ENCODE peak calls at places on chromosomes 11 and 22, in five cellular contexts. One of them, this sample, is unnamed.

GRCh38 chr22:18048441-18048898 is 24.1 kb upstream of the MICAL3 start:
- DNase-seq in coronary artery: no peak
- DNase-seq in BE2C: peak; percentile 22
- DNase-seq in uterus: no peak
- DNase-seq in K562: peak; percentile 48
- DNase-seq in this sample: no peak

GRCh38 chr22:36323855-36324331 is 63.9 kb downstream of the MYH9 start:
- DNase-seq in coronary artery: peak; percentile 93
- DNase-seq in BE2C: no peak
- DNase-seq in uterus: peak; percentile 57
- DNase-seq in K562: no peak
- DNase-seq in this sample: no peak

GRCh38 chr11:79236541-79236971 is 204.3 kb downstream of the TENM4 start:
- DNase-seq in coronary artery: no peak
- DNase-seq in BE2C: no peak
- DNase-seq in uterus: no peak
- DNase-seq in K562: no peak
- DNase-seq in this sample: no peak

GRCh38 chr11:114164546-114164945 is 105.0 kb downstream of the ZBTB16 start:
- DNase-seq in coronary artery: no peak
- DNase-seq in BE2C: no peak
- DNase-seq in uterus: no peak
- DNase-seq in K562: no peak
- DNase-seq in this sample: no peak

GRCh38 chr11:95716266-95716665 is 73.3 kb downstream of the FAM76B start:
- DNase-seq in coronary artery: no peak
- DNase-seq in BE2C: no peak
- DNase-seq in uterus: no peak
- DNase-seq in K562: no peak
- DNase-seq in this sample: peak; percentile 80

GRCh38 chr22:26516503-26516902 is 4.2 kb upstream of the TFIP11 start:
- DNase-seq in coronary artery: no peak
- DNase-seq in BE2C: no peak
- DNase-seq in uterus: no peak
- DNase-seq in K562: no peak
- DNase-seq in this sample: no peak

GRCh38 chr11:1501421-1502167 is 15.0 kb upstream of the MOB2 start:
- DNase-seq in coronary artery: no peak
- DNase-seq in BE2C: no peak
- DNase-seq in uterus: no peak
- DNase-seq in K562: no peak
- DNase-seq in this sample: no peak

GRCh38 chr22:37609240-37610152 is 862 bp downstream of the GGA1 start:
- DNase-seq in coronary artery: peak; percentile 78
- DNase-seq in BE2C: no peak
- DNase-seq in uterus: peak; percentile 31
- DNase-seq in K562: peak; percentile 75
- DNase-seq in this sample: peak; percentile 80

GRCh38 chr11:61698173-61698965 is 18.2 kb downstream of the DAGLA start:
- DNase-seq in coronary artery: no peak
- DNase-seq in BE2C: no peak
- DNase-seq in uterus: no peak
- DNase-seq in K562: no peak
- DNase-seq in this sample: peak; percentile 96

GRCh38 chr22:41367680-41368542 is 13.8 kb upstream of the TEF start:
- DNase-seq in coronary artery: no peak
- DNase-seq in BE2C: peak; percentile 49
- DNase-seq in uterus: peak; percentile 54
- DNase-seq in K562: no peak
- DNase-seq in this sample: no peak

DNA sequence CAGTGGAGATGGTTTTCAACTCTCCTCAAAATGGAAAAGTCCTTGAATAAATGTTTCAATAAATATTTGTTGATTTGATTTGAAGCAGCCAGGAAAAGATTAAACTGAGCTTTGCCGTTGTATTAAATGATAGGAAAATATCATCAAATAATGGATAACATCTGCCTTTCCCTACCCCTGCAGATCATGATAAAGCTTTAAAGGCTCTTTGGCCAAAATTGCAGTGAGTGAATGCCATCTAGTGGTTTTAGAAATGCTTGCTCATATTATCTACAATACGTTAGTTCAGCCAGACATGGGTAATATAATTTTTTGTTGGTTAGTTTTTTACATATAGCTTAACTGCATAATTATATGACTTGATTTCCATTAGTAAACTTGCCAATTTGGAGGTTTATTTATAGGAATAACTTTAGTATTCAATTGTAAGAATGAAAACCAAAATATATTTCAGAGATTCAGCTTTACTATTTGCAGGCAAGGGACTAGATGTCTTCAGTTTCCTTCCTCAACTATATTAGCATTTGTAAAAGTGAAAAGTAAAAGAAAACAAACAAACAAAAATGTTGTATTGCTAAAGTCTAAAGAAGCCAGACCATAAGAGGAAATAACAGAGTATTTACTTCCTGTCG is 159.2 kb downstream of the MSANTD4 start:
- DNase-seq in coronary artery: no peak
- DNase-seq in BE2C: no peak
- DNase-seq in uterus: no peak
- DNase-seq in K562: peak; percentile 6
- DNase-seq in this sample: peak; percentile 60
- TF ChIP-seq CTCF in coronary artery: peak; percentile 16
- TF ChIP-seq CTCF in BE2C: peak; percentile 79
- TF ChIP-seq CTCF in uterus: peak; percentile 26
- TF ChIP-seq CTCF in K562: no peak
- TF ChIP-seq CTCF in this sample: peak; percentile 34

GRCh38 chr11:123696183-123696582 is 41.8 kb upstream of the SCN3B start:
- DNase-seq in coronary artery: no peak
- DNase-seq in BE2C: no peak
- DNase-seq in uterus: no peak
- DNase-seq in K562: no peak
- DNase-seq in this sample: no peak
- TF ChIP-seq CTCF in coronary artery: no peak
- TF ChIP-seq CTCF in BE2C: peak; percentile 33
- TF ChIP-seq CTCF in uterus: no peak
- TF ChIP-seq CTCF in K562: no peak
- TF ChIP-seq CTCF in this sample: no peak

GRCh38 chr11:83093634-83094033 is 21.9 kb upstream of the RAB30 start:
- DNase-seq in coronary artery: no peak
- DNase-seq in BE2C: no peak
- DNase-seq in uterus: no peak
- DNase-seq in K562: no peak
- DNase-seq in this sample: no peak

GRCh38 chr11:83092488-83093384 is 21.0 kb upstream of the RAB30 start:
- DNase-seq in coronary artery: no peak
- DNase-seq in BE2C: peak; percentile 77
- DNase-seq in uterus: peak; percentile 74
- DNase-seq in K562: peak; percentile 19
- DNase-seq in this sample: no peak

GRCh38 chr11:83087035-83087434 is 15.3 kb upstream of the RAB30 start:
- DNase-seq in coronary artery: no peak
- DNase-seq in BE2C: no peak
- DNase-seq in uterus: no peak
- DNase-seq in K562: no peak
- DNase-seq in this sample: peak; percentile 46

GRCh38 chr11:83088965-83089364 is 17.3 kb upstream of the RAB30 start:
- DNase-seq in coronary artery: no peak
- DNase-seq in BE2C: no peak
- DNase-seq in uterus: no peak
- DNase-seq in K562: peak; percentile 46
- DNase-seq in this sample: peak; percentile 27
- TF ChIP-seq CTCF in coronary artery: no peak
- TF ChIP-seq CTCF in BE2C: peak; percentile 10
- TF ChIP-seq CTCF in uterus: no peak
- TF ChIP-seq CTCF in K562: no peak
- TF ChIP-seq CTCF in this sample: no peak

DNA sequence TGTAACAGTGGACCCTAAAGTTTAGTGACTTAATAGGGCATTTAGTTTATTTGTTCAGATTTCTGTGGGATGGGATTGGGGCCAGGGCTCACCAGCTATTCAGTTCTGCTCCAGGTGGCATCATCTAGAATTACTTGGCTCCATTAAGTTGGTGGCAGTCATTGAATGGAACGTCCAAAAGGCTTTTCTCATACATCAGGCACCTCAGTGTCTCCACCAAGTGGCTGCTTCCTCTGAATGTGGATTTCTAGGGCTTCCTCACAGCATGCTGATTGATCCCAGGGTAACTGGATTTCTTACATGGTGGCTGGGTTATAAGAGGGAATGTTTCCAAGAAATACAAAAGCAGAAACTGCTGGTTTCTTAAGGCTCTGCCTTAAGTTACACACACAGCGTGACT is 34.7 kb downstream of the USP47 start:
- DNase-seq in coronary artery: no peak
- DNase-seq in BE2C: peak; percentile 10
- DNase-seq in uterus: no peak
- DNase-seq in K562: peak; percentile 59
- DNase-seq in this sample: peak; percentile 29
- TF ChIP-seq CTCF in coronary artery: no peak
- TF ChIP-seq CTCF in BE2C: peak; percentile 57
- TF ChIP-seq CTCF in uterus: no peak
- TF ChIP-seq CTCF in K562: peak; percentile 58
- TF ChIP-seq CTCF in this sample: peak; percentile 30

GRCh38 chr11:90639687-90640086 is 416.8 kb upstream of the CHORDC1 start:
- DNase-seq in coronary artery: no peak
- DNase-seq in BE2C: no peak
- DNase-seq in uterus: no peak
- DNase-seq in K562: no peak
- DNase-seq in this sample: no peak
- TF ChIP-seq CTCF in coronary artery: no peak
- TF ChIP-seq CTCF in BE2C: peak; percentile 72
- TF ChIP-seq CTCF in uterus: no peak
- TF ChIP-seq CTCF in K562: no peak
- TF ChIP-seq CTCF in this sample: peak; percentile 7

GRCh38 chr11:67262731-67263675 is 3.3 kb upstream of the GRK2 start:
- DNase-seq in coronary artery: peak; percentile 86
- DNase-seq in BE2C: peak; percentile 88
- DNase-seq in uterus: peak; percentile 80
- DNase-seq in K562: peak; percentile 86
- DNase-seq in this sample: peak; percentile 92

GRCh38 chr11:67264260-67264659 is 2.0 kb upstream of the GRK2 start:
- DNase-seq in coronary artery: no peak
- DNase-seq in BE2C: no peak
- DNase-seq in uterus: no peak
- DNase-seq in K562: no peak
- DNase-seq in this sample: no peak

GRCh38 chr11:67260406-67260805 is 5.9 kb upstream of the GRK2 start:
- DNase-seq in coronary artery: no peak
- DNase-seq in BE2C: no peak
- DNase-seq in uterus: no peak
- DNase-seq in K562: no peak
- DNase-seq in this sample: no peak

GRCh38 chr11:67261942-67262681 is 4.2 kb upstream of the GRK2 start:
- DNase-seq in coronary artery: peak; percentile 73
- DNase-seq in BE2C: no peak
- DNase-seq in uterus: no peak
- DNase-seq in K562: no peak
- DNase-seq in this sample: no peak

DNA sequence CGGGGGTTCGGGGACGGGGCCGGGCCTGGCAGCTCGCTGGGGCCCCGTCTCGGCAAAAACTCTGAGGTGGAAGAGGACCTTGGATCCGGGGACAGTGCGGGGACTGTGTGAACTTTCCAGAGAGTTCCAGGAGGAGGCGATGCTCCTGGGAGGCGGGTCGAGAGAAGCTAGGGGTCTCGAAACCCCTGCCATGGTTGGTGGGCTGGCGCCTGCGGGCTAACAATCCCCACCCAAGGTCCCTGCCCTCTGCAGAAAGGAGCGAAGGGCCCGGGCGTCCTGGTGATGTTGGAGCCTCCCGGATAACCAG is 4.7 kb upstream of the GRK2 start:
- DNase-seq in coronary artery: no peak
- DNase-seq in BE2C: no peak
- DNase-seq in uterus: no peak
- DNase-seq in K562: no peak
- DNase-seq in this sample: no peak
- TF ChIP-seq CTCF in coronary artery: no peak
- TF ChIP-seq CTCF in BE2C: peak; percentile 44
- TF ChIP-seq CTCF in uterus: no peak
- TF ChIP-seq CTCF in K562: peak; percentile 8
- TF ChIP-seq CTCF in this sample: no peak

GRCh38 chr11:71120346-71120963 is 131.9 kb downstream of the SHANK2 start:
- DNase-seq in coronary artery: no peak
- DNase-seq in BE2C: no peak
- DNase-seq in uterus: no peak
- DNase-seq in K562: peak; percentile 8
- DNase-seq in this sample: peak; percentile 30
- TF ChIP-seq CTCF in coronary artery: no peak
- TF ChIP-seq CTCF in BE2C: peak; percentile 20
- TF ChIP-seq CTCF in uterus: no peak
- TF ChIP-seq CTCF in K562: peak; percentile 32
- TF ChIP-seq CTCF in this sample: peak; percentile 24

DNA sequence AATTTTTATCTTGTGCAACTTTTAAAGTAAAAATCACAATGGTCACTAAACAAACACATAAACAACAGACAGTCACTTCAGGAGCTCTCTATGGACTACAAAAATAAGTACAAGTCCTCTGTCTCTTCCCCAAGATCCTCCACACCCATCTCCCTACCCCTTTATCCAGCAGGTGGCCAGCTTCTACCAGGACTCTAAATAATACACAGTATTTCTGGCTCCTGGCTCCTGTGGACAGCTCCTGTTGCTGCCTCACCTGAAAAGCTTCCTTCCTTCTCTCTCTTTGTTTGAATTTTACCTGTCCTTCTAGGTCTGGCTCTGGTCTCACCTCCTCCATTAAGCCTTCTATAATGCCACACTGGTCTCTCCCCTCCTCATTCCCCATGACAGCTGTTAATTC is 86.1 kb downstream of the CLPB start:
- DNase-seq in coronary artery: no peak
- DNase-seq in BE2C: no peak
- DNase-seq in uterus: no peak
- DNase-seq in K562: no peak
- DNase-seq in this sample: no peak
- TF ChIP-seq CTCF in coronary artery: no peak
- TF ChIP-seq CTCF in BE2C: peak; percentile 34
- TF ChIP-seq CTCF in uterus: no peak
- TF ChIP-seq CTCF in K562: no peak
- TF ChIP-seq CTCF in this sample: no peak

DNA sequence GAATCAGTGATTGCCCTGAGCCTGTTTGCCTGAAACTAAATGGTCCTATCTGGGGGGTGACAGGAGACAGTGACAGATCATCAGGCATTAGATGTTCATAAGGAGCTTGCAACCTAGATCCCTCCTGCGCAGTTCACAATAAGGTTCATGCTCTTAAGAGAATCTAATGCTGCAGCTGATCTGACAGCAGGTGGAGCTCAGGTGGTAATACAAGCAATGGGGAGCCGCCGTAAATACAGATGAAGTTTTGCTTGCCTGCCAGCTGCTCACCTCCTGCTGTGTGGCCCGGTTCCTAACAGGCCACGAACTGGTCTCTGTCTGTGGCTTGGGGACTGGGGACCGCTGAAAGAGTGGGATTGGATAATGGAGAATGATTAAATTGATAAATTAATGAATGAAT is 14.0 kb downstream of the NOX4 start:
- DNase-seq in coronary artery: no peak
- DNase-seq in BE2C: no peak
- DNase-seq in uterus: no peak
- DNase-seq in K562: no peak
- DNase-seq in this sample: no peak
- TF ChIP-seq CTCF in coronary artery: no peak
- TF ChIP-seq CTCF in BE2C: no peak
- TF ChIP-seq CTCF in uterus: no peak
- TF ChIP-seq CTCF in K562: no peak
- TF ChIP-seq CTCF in this sample: no peak